ENCODE peak calls at places on chromosomes 4 and X, in four cellular contexts. One of them, this sample, is unnamed.

GRCh38 chr4:6018331-6018730 is at the start of gene C4orf50:
- DNase-seq in fibroblast of lung: no peak
- DNase-seq in Calu3: no peak
- DNase-seq in mesothelial cell of epicardium: no peak
- DNase-seq in this sample: no peak

GRCh38 chr4:37981425-37981824 is 21.2 kb downstream of the PTTG2 start:
- DNase-seq in fibroblast of lung: no peak
- DNase-seq in Calu3: no peak
- DNase-seq in mesothelial cell of epicardium: no peak
- DNase-seq in this sample: no peak

GRCh38 chr4:95637047-95637600 is 88.4 kb upstream of the UNC5C start:
- DNase-seq in fibroblast of lung: peak; percentile 31
- DNase-seq in Calu3: no peak
- DNase-seq in mesothelial cell of epicardium: no peak
- DNase-seq in this sample: no peak

GRCh38 chrX:149004936-149005335 is 500.2 kb downstream of the IDS start:
- DNase-seq in fibroblast of lung: no peak
- DNase-seq in Calu3: no peak
- DNase-seq in mesothelial cell of epicardium: no peak
- DNase-seq in this sample: no peak

GRCh38 chr4:6571608-6572007 is 3.4 kb upstream of the MAN2B2 start:
- DNase-seq in fibroblast of lung: no peak
- DNase-seq in Calu3: no peak
- DNase-seq in mesothelial cell of epicardium: no peak
- DNase-seq in this sample: no peak

GRCh38 chr4:118967393-118967792 is 78.7 kb downstream of the SYNPO2 start:
- DNase-seq in fibroblast of lung: peak; percentile 80
- DNase-seq in Calu3: no peak
- DNase-seq in mesothelial cell of epicardium: no peak
- DNase-seq in this sample: no peak

GRCh38 chrX:17967888-17968287 is 106.8 kb upstream of the RAI2 start:
- DNase-seq in fibroblast of lung: no peak
- DNase-seq in Calu3: no peak
- DNase-seq in mesothelial cell of epicardium: no peak
- DNase-seq in this sample: no peak

GRCh38 chr4:101643201-101643600 is 147.3 kb upstream of the BANK1 start:
- DNase-seq in fibroblast of lung: no peak
- DNase-seq in Calu3: no peak
- DNase-seq in mesothelial cell of epicardium: no peak
- DNase-seq in this sample: no peak

GRCh38 chr4:136861081-136861480 is 671.2 kb downstream of the PCDH18 start:
- DNase-seq in fibroblast of lung: peak; percentile 14
- DNase-seq in Calu3: no peak
- DNase-seq in mesothelial cell of epicardium: no peak
- DNase-seq in this sample: no peak

GRCh38 chr4:136863756-136864155 is 668.5 kb downstream of the PCDH18 start:
- DNase-seq in fibroblast of lung: peak; percentile 37
- DNase-seq in Calu3: no peak
- DNase-seq in mesothelial cell of epicardium: no peak
- DNase-seq in this sample: no peak

GRCh38 chr4:136867465-136867864 is 664.8 kb downstream of the PCDH18 start:
- DNase-seq in fibroblast of lung: no peak
- DNase-seq in Calu3: no peak
- DNase-seq in mesothelial cell of epicardium: no peak
- DNase-seq in this sample: no peak

GRCh38 chr4:136865591-136865990 is 666.7 kb downstream of the PCDH18 start:
- DNase-seq in fibroblast of lung: peak; percentile 8
- DNase-seq in Calu3: no peak
- DNase-seq in mesothelial cell of epicardium: no peak
- DNase-seq in this sample: no peak

GRCh38 chr4:136864580-136865185 is 667.6 kb downstream of the PCDH18 start:
- DNase-seq in fibroblast of lung: peak; percentile 90
- DNase-seq in Calu3: peak; percentile 44
- DNase-seq in mesothelial cell of epicardium: no peak
- DNase-seq in this sample: no peak
- TF ChIP-seq CTCF in fibroblast of lung: peak; percentile 66
- TF ChIP-seq CTCF in Calu3: peak; percentile 67
- TF ChIP-seq CTCF in mesothelial cell of epicardium: peak; percentile 64
- TF ChIP-seq CTCF in this sample: peak; percentile 61

GRCh38 chrX:102840871-102841705 is 96.0 kb upstream of the RAB40AL start:
- DNase-seq in fibroblast of lung: peak; percentile 22
- DNase-seq in Calu3: no peak
- DNase-seq in mesothelial cell of epicardium: no peak
- DNase-seq in this sample: no peak
- TF ChIP-seq CTCF in fibroblast of lung: peak; percentile 26
- TF ChIP-seq CTCF in Calu3: no peak
- TF ChIP-seq CTCF in mesothelial cell of epicardium: peak; percentile 34
- TF ChIP-seq CTCF in this sample: no peak

DNA sequence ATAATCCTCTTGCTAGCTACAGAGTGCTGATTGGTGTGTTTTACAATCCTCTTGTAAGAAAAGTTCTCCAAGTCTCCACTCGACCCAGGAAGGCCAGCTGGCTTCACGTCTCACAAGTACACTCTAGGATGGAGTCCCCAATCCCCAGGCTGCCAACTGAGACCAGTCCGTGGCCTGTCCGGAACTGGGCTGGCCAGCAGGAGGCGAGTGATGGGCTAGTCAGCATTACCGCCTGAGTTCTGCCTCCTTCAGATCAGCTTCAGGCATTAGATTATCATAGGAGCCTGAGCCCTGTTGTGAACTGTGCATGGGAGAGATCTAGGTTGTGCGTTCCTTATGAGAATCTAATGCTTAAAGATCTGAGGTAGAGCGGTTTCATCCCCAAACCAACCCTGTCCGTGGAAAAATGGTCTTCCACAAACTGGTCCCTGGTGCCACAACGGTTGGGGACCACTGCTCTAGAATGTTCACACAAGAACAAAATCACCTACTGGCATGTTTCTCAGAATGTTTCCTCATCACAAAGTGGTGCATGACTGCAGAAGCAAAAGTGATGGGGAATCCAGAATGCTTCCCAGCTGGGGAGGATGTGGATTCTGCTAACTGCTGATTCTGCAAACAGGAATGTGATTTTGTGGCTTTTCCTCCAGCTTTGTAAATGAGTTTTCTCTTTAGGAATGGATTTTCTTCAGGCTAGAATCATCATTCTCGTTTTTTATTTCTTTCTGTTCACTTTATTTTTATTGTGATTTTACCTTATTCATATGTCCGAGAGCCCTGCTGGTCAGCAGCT is 40.9 kb downstream of the SEPTIN11 start:
- DNase-seq in fibroblast of lung: peak; percentile 93
- DNase-seq in Calu3: no peak
- DNase-seq in mesothelial cell of epicardium: no peak
- DNase-seq in this sample: no peak
- TF ChIP-seq CTCF in fibroblast of lung: no peak
- TF ChIP-seq CTCF in Calu3: no peak
- TF ChIP-seq CTCF in mesothelial cell of epicardium: no peak
- TF ChIP-seq CTCF in this sample: no peak

GRCh38 chrX:83008415-83008814 is 499.7 kb upstream of the POU3F4 start:
- DNase-seq in fibroblast of lung: peak; percentile 0
- DNase-seq in Calu3: no peak
- DNase-seq in mesothelial cell of epicardium: no peak
- DNase-seq in this sample: no peak
- TF ChIP-seq CTCF in fibroblast of lung: no peak
- TF ChIP-seq CTCF in Calu3: no peak
- TF ChIP-seq CTCF in mesothelial cell of epicardium: peak; percentile 75
- TF ChIP-seq CTCF in this sample: no peak

This sample was measured in esophagus squamous epithelium.